ENCODE peak calls at places on chromosomes 13 and 19, in six cellular contexts. One of them, this sample, is unnamed. For H3K4me1, the result is how much of the 10 kb centered on the place peaks cover.

GRCh38 chr13:109881347-109881725 is 95.0 kb upstream of the IRS2 start:
- DNase-seq in GM12878: no peak
- DNase-seq in upper lobe of left lung: no peak
- DNase-seq in ovary: no peak
- DNase-seq in stomach: no peak
- DNase-seq in A549: no peak
- DNase-seq in this sample: peak

GRCh38 chr13:32910530-32910929 is 105.7 kb upstream of the KL start:
- DNase-seq in A549: no peak
- DNase-seq in upper lobe of left lung: no peak
- DNase-seq in ovary: no peak
- DNase-seq in stomach: no peak
- DNase-seq in GM12878: no peak
- DNase-seq in this sample: no peak

GRCh38 chr19:10682397-10683063 is 18.7 kb upstream of the QTRT1 start:
- DNase-seq in GM12878: no peak
- DNase-seq in A549: no peak
- DNase-seq in upper lobe of left lung: no peak
- DNase-seq in ovary: no peak
- DNase-seq in stomach: no peak
- DNase-seq in this sample: no peak

GRCh38 chr19:38710928-38711725 is 33.1 kb downstream of the CAPN12 start:
- DNase-seq in ovary: no peak
- DNase-seq in A549: no peak
- DNase-seq in GM12878: no peak
- DNase-seq in stomach: no peak
- DNase-seq in upper lobe of left lung: no peak
- DNase-seq in this sample: no peak

GRCh38 chr19:33618884-33619283 is 2.9 kb upstream of the CHST8 start:
- DNase-seq in upper lobe of left lung: no peak
- DNase-seq in stomach: no peak
- DNase-seq in A549: no peak
- DNase-seq in GM12878: no peak
- DNase-seq in ovary: no peak
- DNase-seq in this sample: no peak

GRCh38 chr19:34644991-34645461 is 31.9 kb downstream of the SCGB2B2 start:
- DNase-seq in A549: no peak
- DNase-seq in GM12878: no peak
- DNase-seq in stomach: no peak
- DNase-seq in upper lobe of left lung: no peak
- DNase-seq in ovary: no peak
- DNase-seq in this sample: no peak

GRCh38 chr13:57311009-57311586 is 144.1 kb downstream of the PRR20E start:
- DNase-seq in GM12878: no peak
- DNase-seq in A549: no peak
- DNase-seq in ovary: no peak
- DNase-seq in upper lobe of left lung: no peak
- DNase-seq in stomach: no peak
- DNase-seq in this sample: no peak

GRCh38 chr19:58128041-58128685 is 22.4 kb downstream of the ZNF329 start:
- DNase-seq in GM12878: no peak
- DNase-seq in A549: peak
- DNase-seq in stomach: no peak
- DNase-seq in ovary: no peak
- DNase-seq in upper lobe of left lung: no peak
- DNase-seq in this sample: no peak

GRCh38 chr13:60494296-60494695 is 97.3 kb downstream of the TDRD3 start:
- DNase-seq in stomach: no peak
- DNase-seq in GM12878: no peak
- DNase-seq in ovary: no peak
- DNase-seq in upper lobe of left lung: no peak
- DNase-seq in A549: no peak
- DNase-seq in this sample: no peak

GRCh38 chr19:19751846-19752245 is 18.9 kb upstream of the ZNF14 start:
- DNase-seq in stomach: no peak
- DNase-seq in A549: no peak
- DNase-seq in upper lobe of left lung: no peak
- DNase-seq in GM12878: no peak
- DNase-seq in ovary: no peak
- DNase-seq in this sample: peak

GRCh38 chr19:52904052-52904451 is 6.6 kb upstream of the ZNF320 start:
- DNase-seq in stomach: no peak
- DNase-seq in ovary: no peak
- DNase-seq in A549: no peak
- DNase-seq in GM12878: no peak
- DNase-seq in upper lobe of left lung: no peak
- DNase-seq in this sample: no peak

GRCh38 chr19:8017808-8018207 is 12.4 kb upstream of the ELAVL1 start:
- DNase-seq in A549: no peak
- DNase-seq in upper lobe of left lung: no peak
- DNase-seq in stomach: no peak
- DNase-seq in GM12878: no peak
- DNase-seq in ovary: no peak
- DNase-seq in this sample: no peak

GRCh38 chr13:44011036-44011435 is 131.3 kb downstream of the LACC1 start:
- DNase-seq in A549: no peak
- DNase-seq in ovary: no peak
- DNase-seq in GM12878: no peak
- DNase-seq in stomach: no peak
- DNase-seq in upper lobe of left lung: no peak
- DNase-seq in this sample: no peak

GRCh38 chr19:27746691-27747380 is 1466.1 kb downstream of the UQCRFS1 start:
- DNase-seq in ovary: peak
- DNase-seq in A549: peak
- DNase-seq in GM12878: no peak
- DNase-seq in upper lobe of left lung: no peak
- DNase-seq in stomach: peak
- DNase-seq in this sample: peak

DNA sequence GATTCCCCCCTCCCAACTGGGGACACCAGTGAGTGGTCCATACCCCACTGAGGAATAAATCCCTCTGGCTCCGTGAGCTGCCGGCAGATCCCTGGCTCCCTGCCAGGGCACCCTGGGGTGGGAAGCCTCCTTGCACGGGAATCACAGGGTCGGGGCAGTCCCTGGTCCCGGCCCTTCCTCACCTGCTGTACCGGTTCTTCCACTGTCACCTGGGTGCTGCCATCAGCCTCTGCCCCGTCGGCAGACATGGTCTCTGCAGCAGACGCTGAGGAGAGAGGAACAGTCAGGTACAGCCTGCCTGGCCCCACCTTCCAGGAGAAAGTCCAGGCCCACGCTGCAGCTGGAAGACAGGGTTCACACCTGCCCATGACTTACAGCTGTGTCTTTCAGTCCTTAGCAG is 6.3 kb downstream of the PLIN3 start:
- DNase-seq in GM12878: no peak
- DNase-seq in A549: no peak
- DNase-seq in upper lobe of left lung: no peak
- DNase-seq in ovary: no peak
- DNase-seq in stomach: peak
- DNase-seq in this sample: no peak
- TF ChIP-seq EP300 in GM12878: no peak
- TF ChIP-seq EP300 in A549: no peak
- TF ChIP-seq EP300 in upper lobe of left lung: no peak
- TF ChIP-seq EP300 in ovary: no peak
- TF ChIP-seq EP300 in stomach: no peak
- TF ChIP-seq EP300 in this sample: no peak

DNA sequence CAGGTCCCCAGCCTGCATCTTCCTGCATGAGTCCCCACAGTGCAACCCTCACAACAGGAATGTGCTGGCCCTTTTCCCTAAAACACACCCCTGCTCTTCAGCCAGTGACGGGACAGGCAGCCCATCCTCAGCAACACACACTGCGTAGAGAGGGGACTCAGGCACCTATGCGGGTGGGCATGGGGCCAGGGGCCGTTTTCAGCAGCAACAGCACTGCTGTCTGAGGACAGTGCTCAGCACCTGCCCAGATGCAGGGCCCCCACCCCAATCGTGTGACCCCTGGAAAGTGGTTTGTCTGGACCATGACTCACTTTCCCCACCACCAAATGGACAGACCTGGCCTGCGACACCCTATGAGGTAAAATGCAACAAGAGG is 28.0 kb upstream of the ISYNA1 start:
- DNase-seq in GM12878: no peak
- DNase-seq in A549: no peak
- DNase-seq in upper lobe of left lung: no peak
- DNase-seq in ovary: no peak
- DNase-seq in stomach: no peak
- DNase-seq in this sample: no peak
- H3K4me1 ChIP-seq in GM12878: under half
- H3K4me1 ChIP-seq in A549: half or more
- H3K4me1 ChIP-seq in upper lobe of left lung: under half
- H3K4me1 ChIP-seq in ovary: under half
- H3K4me1 ChIP-seq in stomach: half or more
- H3K4me1 ChIP-seq in this sample: half or more

GRCh38 chr19:48858984-48859710 is 9.3 kb downstream of the PLEKHA4 start:
- DNase-seq in ovary: peak
- DNase-seq in GM12878: no peak
- DNase-seq in upper lobe of left lung: peak
- DNase-seq in stomach: no peak
- DNase-seq in A549: no peak
- DNase-seq in this sample: no peak

GRCh38 chr19:48861313-48861712 is 7.1 kb downstream of the PLEKHA4 start:
- DNase-seq in stomach: no peak
- DNase-seq in ovary: no peak
- DNase-seq in A549: no peak
- DNase-seq in GM12878: no peak
- DNase-seq in upper lobe of left lung: no peak
- DNase-seq in this sample: no peak

GRCh38 chr19:48856921-48857320 is 11.5 kb downstream of the PLEKHA4 start:
- DNase-seq in stomach: no peak
- DNase-seq in upper lobe of left lung: no peak
- DNase-seq in A549: no peak
- DNase-seq in ovary: no peak
- DNase-seq in GM12878: no peak
- DNase-seq in this sample: no peak

GRCh38 chr19:48862827-48863226 is 5.6 kb downstream of the PLEKHA4 start:
- DNase-seq in ovary: no peak
- DNase-seq in stomach: no peak
- DNase-seq in GM12878: no peak
- DNase-seq in A549: no peak
- DNase-seq in upper lobe of left lung: no peak
- DNase-seq in this sample: no peak

DNA sequence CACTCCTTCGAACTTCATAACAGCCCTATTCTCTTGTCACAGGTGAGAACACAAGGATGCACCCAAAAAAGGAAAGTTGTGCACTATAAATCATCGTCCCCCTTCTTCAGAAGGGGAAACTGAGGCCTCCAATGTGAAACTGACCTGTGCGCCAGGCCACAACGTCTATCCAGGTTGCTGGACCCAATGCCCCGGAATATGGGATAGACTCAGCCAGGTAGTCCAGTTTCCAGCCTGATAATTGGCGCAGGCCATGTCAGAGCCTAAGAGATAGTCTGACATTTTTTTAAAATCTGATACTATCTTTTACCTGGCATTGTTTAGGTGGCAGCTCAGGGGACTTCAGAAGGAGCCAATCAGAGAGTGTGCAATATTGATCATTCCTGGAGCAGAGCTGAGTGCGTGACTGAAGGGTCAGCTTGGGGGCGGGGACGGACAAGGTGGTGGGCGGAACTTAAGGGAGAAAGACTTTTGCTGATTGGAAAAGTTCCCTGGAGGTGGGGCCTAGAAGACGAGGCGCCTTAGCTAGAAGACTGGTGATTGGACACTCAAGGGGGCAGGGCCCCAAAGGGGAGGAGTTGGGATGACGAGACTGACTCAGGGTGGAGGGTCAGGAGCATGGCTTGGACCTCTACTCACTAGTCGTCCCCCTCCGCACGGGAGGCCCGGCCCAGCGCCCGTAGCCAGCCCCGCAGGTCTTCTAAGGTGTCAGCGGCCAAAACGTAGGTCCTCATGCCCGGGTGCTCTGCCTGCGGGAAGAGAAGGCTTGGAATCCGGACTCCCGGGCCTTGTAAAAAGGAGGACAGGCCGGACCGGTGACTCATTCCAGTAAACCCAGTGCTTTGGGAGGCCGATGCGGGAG is 8.5 kb downstream of the PLEKHA4 start:
- DNase-seq in ovary: no peak
- DNase-seq in A549: peak
- DNase-seq in GM12878: no peak
- DNase-seq in upper lobe of left lung: peak
- DNase-seq in stomach: no peak
- DNase-seq in this sample: no peak
- TF ChIP-seq EP300 in ovary: no peak
- TF ChIP-seq EP300 in A549: no peak
- TF ChIP-seq EP300 in GM12878: no peak
- TF ChIP-seq EP300 in upper lobe of left lung: no peak
- TF ChIP-seq EP300 in stomach: no peak
- TF ChIP-seq EP300 in this sample: no peak

GRCh38 chr19:15291666-15292065 is 40.7 kb downstream of the BRD4 start:
- DNase-seq in A549: no peak
- DNase-seq in upper lobe of left lung: no peak
- DNase-seq in ovary: no peak
- DNase-seq in stomach: no peak
- DNase-seq in GM12878: no peak
- DNase-seq in this sample: no peak

GRCh38 chr19:15294591-15294990 is 37.7 kb downstream of the BRD4 start:
- DNase-seq in upper lobe of left lung: no peak
- DNase-seq in A549: no peak
- DNase-seq in stomach: no peak
- DNase-seq in GM12878: no peak
- DNase-seq in ovary: peak
- DNase-seq in this sample: no peak

GRCh38 chr19:15292847-15293582 is 39.3 kb downstream of the BRD4 start:
- DNase-seq in stomach: no peak
- DNase-seq in ovary: no peak
- DNase-seq in A549: no peak
- DNase-seq in GM12878: no peak
- DNase-seq in upper lobe of left lung: no peak
- DNase-seq in this sample: no peak

GRCh38 chr19:15292140-15292539 is 40.2 kb downstream of the BRD4 start:
- DNase-seq in GM12878: no peak
- DNase-seq in A549: no peak
- DNase-seq in ovary: no peak
- DNase-seq in upper lobe of left lung: no peak
- DNase-seq in stomach: no peak
- DNase-seq in this sample: no peak

DNA sequence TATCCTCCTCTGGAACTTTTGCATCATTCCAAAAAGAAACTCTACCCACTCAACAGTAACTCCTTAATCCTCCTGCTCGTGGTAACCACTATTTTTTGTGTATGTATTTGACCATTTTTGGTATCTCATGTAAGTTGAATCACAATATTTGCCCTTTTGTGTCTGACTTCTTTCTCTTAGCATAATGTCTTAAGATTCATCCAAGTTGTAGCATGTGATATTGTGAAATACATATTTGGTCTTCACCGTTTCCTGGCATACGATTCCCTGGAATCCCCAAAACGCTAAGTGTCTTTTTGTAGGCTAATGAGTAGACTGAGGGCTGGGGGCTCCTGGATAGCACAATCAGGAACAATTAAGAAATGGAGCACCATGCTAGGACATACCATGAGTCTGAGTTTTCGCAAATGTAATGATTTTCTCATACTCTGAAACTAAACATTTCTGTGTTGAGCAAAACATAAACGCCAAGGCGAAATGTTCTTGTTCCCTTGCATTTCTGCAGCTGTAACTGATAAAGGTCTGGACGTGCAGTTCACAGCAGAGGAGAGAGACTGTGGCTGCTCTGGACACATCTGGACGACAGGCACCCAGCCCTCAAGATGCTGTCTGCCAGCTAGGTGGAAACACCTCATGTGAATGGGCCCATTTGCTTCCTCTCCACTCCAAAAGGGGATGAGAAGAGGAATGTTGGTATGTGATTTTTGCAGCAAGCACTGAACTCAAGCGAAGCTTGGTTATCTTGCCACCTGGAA is 38.4 kb downstream of the BRD4 start:
- DNase-seq in stomach: no peak
- DNase-seq in upper lobe of left lung: no peak
- DNase-seq in A549: no peak
- DNase-seq in GM12878: no peak
- DNase-seq in ovary: no peak
- DNase-seq in this sample: no peak
- H3K4me1 ChIP-seq in stomach: half or more
- H3K4me1 ChIP-seq in upper lobe of left lung: half or more
- H3K4me1 ChIP-seq in A549: half or more
- H3K4me1 ChIP-seq in GM12878: half or more
- H3K4me1 ChIP-seq in ovary: under half
- H3K4me1 ChIP-seq in this sample: half or more